ENCODE peak calls at places on chromosomes 6 and 20, in eight cellular contexts. N is kidney, L is mammary epithelial cell, K is fibroblast of lung, Q is endothelial cell of umbilical vein, F is NT2/D1, P is keratinocyte, R is HCT116. X is an unnamed sample.

GRCh38 chr6:111521497-111522275 is 38.7 kb upstream of the REV3L start:
- DNase-seq in Q (no peak), K (no peak), F (no peak), R (no peak), L (no peak), P (no peak), N (no peak), X (no peak)

GRCh38 chr6:116714761-116715160 is 33.8 kb downstream of the KPNA5 start:
- DNase-seq in R (no peak), P (no peak), K (no peak), N (no peak), Q (no peak), L (no peak), F (no peak), X (no peak)

GRCh38 chr6:35360349-35361138 is 18.2 kb downstream of the PPARD start:
- DNase-seq in P (no peak), N (no peak), Q (no peak), K (no peak), F (peak; percentile 27), L (peak; percentile 70), R (no peak), X (peak; percentile 34)

GRCh38 chr6:39800388-39801032 is 8.3 kb downstream of the DAAM2 start:
- DNase-seq in L (no peak), N (no peak), K (no peak), P (no peak), R (no peak), Q (no peak), F (no peak), X (no peak)

GRCh38 chr6:7996538-7997225 is 67.5 kb downstream of the BLOC1S5 start:
- DNase-seq in K (peak; percentile 85), N (no peak), P (no peak), F (no peak), R (no peak), Q (peak; percentile 95), L (peak; percentile 29), X (peak; percentile 63)

GRCh38 chr6:86456786-86457185 is 480.5 kb upstream of the HTR1E start:
- DNase-seq in F (no peak), L (no peak), Q (no peak), P (no peak), R (no peak), N (no peak), K (no peak), X (no peak)

GRCh38 chr6:1760876-1761275 is 151.2 kb downstream of the FOXC1 start:
- DNase-seq in P (no peak), R (no peak), F (no peak), L (no peak), K (no peak), N (no peak), Q (no peak), X (no peak)

GRCh38 chr6:160931378-160932343 is 59.9 kb upstream of the MAP3K4 start:
- DNase-seq in K (no peak), N (no peak), Q (no peak), F (no peak), P (no peak), L (no peak), R (no peak), X (peak; percentile 4)

GRCh38 chr20:3307078-3307477 is 68.1 kb upstream of the SLC4A11 start:
- DNase-seq in L (no peak), N (no peak), R (no peak), F (no peak), P (no peak), K (no peak), Q (no peak), X (no peak)

GRCh38 chr6:26224940-26225847 is 138.0 kb downstream of the HFE start:
- DNase-seq in N (no peak), R (no peak), F (no peak), K (peak; percentile 98), L (peak; percentile 80), Q (peak; percentile 89), P (no peak), X (peak; percentile 93)

GRCh38 chr6:39903656-39904055 is 30.6 kb downstream of the MOCS1 start:
- DNase-seq in P (no peak), K (no peak), Q (no peak), R (no peak), L (no peak), F (no peak), N (no peak), X (no peak)

GRCh38 chr6:44043036-44043478 is 84.2 kb downstream of the MRPL14 start:
- DNase-seq in Q (no peak), N (peak; percentile 45), P (no peak), K (peak; percentile 49), R (no peak), L (peak; percentile 58), F (no peak), X (no peak)

GRCh38 chr6:130185658-130186057 is 37.1 kb downstream of the SAMD3 start:
- DNase-seq in F (no peak), N (no peak), K (no peak), L (no peak), R (no peak), P (no peak), Q (no peak), X (no peak)

GRCh38 chr20:48584391-48585249 is 243.2 kb downstream of the PREX1 start:
- DNase-seq in Q (no peak), N (no peak), K (no peak), L (no peak), P (no peak), R (no peak), F (no peak), X (no peak)

GRCh38 chr20:20680991-20681508 is 31.4 kb downstream of the RALGAPA2 start:
- DNase-seq in N (no peak), Q (no peak), F (no peak), P (no peak), K (no peak), L (no peak), R (no peak), X (no peak)

GRCh38 chr20:24977336-24977735 is 15.2 kb downstream of the APMAP start:
- DNase-seq in F (no peak), K (no peak), L (no peak), P (no peak), R (no peak), N (no peak), Q (no peak), X (no peak)

GRCh38 chr6:125784365-125784764 is 6.4 kb upstream of the NCOA7 start:
- DNase-seq in P (no peak), L (no peak), F (no peak), Q (no peak), R (no peak), N (no peak), K (peak; percentile 84), X (peak; percentile 71)

GRCh38 chr6:16602035-16602434 is 159.2 kb downstream of the ATXN1 start:
- DNase-seq in Q (no peak), P (no peak), R (no peak), N (no peak), L (no peak), K (no peak), F (no peak), X (no peak)

GRCh38 chr20:46831633-46832011 is 63.0 kb upstream of the EYA2 start:
- DNase-seq in K (no peak), P (no peak), F (no peak), R (no peak), L (no peak), N (no peak), Q (no peak), X (no peak)

GRCh38 chr6:147167576-147168461 is 36.4 kb upstream of the STXBP5 start:
- DNase-seq in R (no peak), Q (no peak), L (no peak), N (no peak), F (no peak), P (no peak), K (no peak), X (no peak)

DNA sequence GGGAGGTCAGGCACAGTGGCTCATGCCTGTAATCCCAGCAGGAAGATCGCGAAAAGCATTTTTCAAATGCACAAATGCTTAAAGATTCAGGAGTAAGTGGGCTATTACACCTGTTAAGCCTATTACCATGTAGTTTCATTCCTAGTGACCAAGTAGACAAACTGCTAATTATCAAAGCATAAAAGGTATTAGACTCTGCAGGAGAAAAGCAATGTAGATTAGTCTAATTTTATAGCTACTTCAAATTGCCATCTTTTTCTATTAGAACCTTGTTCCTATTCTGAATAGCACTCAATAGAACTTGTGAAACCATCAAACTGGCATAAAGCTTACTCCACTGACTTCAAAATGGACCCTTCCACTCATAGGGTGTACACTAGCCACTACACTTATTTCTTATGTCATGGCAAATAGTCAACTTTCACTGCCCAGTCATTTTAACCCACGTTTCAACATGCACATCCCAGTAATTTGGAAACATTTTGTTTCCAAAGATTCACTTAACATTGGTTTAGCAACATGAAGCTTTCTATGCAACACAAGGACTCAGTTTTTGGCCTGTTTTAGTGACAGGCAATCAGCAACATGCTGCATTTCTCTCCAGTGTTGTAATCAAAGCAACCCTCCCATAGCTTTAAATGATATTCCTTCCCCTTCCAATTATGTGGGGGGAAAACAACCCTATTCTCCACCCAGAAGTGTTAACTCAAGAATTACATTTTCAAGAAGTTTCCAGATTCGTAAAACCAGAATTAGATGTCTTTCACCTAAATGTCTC is 3.9 kb downstream of the EEF1A1 start:
- DNase-seq in N (no peak), Q (peak; percentile 14), K (peak; percentile 37), F (no peak), R (no peak), P (no peak), L (no peak), X (peak; percentile 35)
- H3K9ac ChIP-seq in N (peak overlapping the region; percentile 59), Q (peak overlapping the region; percentile 39), K (no peak overlapping the region), F (peak overlapping the region; percentile 68), R (peak overlapping the region; percentile 27), P (no peak overlapping the region), L (peak overlapping the region; percentile 56), X (peak overlapping the region; percentile 82)

GRCh38 chr20:34525709-34526416 is 9.6 kb downstream of the DYNLRB1 start:
- DNase-seq in P (peak; percentile 99), N (peak; percentile 94), F (no peak), K (peak; percentile 98), L (peak; percentile 99), R (peak; percentile 93), Q (peak; percentile 99), X (peak; percentile 95)
- H3K4me3 ChIP-seq in P (no peak overlapping the region), N (no peak overlapping the region), F (no peak overlapping the region), K (no peak overlapping the region), L (no peak overlapping the region), R (peak overlapping the region; percentile 23), Q (no peak overlapping the region), X (peak overlapping the region; percentile 7)

GRCh38 chr20:50219520-50220086 is 29.0 kb downstream of the CEBPB start:
- DNase-seq in K (no peak), N (no peak), F (no peak), P (no peak), R (no peak), L (no peak), Q (no peak), X (no peak)
- H3K9ac ChIP-seq in K (no peak overlapping the region), N (no peak overlapping the region), F (no peak overlapping the region), P (no peak overlapping the region), R (no peak overlapping the region), L (no peak overlapping the region), Q (no peak overlapping the region), X (peak overlapping the region; percentile 72)

DNA sequence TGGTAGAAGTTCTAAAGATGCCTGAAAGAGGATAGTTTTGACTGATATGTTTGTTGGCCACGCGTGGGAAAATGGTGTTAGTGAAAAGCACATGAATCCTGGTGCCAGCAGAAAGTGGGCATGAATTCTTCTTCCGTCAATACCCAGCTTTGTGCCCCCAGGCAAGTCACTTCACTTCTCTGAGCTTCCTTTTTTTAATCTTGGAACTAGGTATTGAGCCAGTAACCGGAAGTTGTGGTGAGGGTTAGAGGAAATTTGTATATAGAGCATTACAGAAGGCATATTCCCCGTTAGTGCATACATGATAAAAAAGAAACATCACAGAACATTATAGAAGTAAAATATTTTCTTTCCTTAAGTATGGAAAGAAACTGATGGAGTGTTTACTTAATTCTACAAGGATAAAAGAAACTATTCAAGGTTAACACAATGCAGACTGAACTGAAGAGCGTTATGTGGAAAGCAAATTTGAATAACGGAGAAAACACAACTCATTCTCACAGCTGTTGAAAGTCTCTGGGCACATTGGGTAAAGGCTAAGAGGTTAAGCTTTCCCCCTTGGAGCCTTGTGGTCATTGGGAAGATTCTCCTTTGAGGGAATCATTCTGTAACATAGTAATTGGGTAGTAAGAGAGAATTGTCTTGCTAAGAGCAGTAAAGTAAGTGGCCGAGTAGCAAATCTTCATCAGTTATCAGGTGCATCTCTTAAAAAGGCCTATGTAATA is 223.1 kb downstream of the BCAS1 start:
- DNase-seq in R (no peak), P (no peak), L (no peak), K (no peak), F (no peak), Q (no peak), N (no peak), X (no peak)
- H3K4me3 ChIP-seq in R (no peak overlapping the region), P (no peak overlapping the region), L (no peak overlapping the region), K (no peak overlapping the region), F (no peak overlapping the region), Q (no peak overlapping the region), N (no peak overlapping the region), X (no peak overlapping the region)

X was measured in adipocyte.